ENCODE peak calls at places on chromosomes 12 and 14, in ten cellular contexts. One of them, this sample, is unnamed.

GRCh38 chr14:76962303-76962660 is 66.2 kb downstream of the IRF2BPL start:
- DNase-seq in endothelial cell: no peak
- DNase-seq in BE2C: no peak
- DNase-seq in LHCN-M2: no peak
- DNase-seq in GM20000: no peak
- DNase-seq in posterior cingulate gyrus: no peak
- DNase-seq in stimulated activated CD8-positive, alpha-beta memory T cell treated with anti-CD3 and anti-CD28 coated beads, Interleukin-2, amount 100 ng/mL, for 48 hours: no peak
- DNase-seq in Calu3: no peak
- DNase-seq in EL: no peak
- DNase-seq in NB4: no peak
- DNase-seq in this sample: no peak

GRCh38 chr12:50725011-50725899 is 38.6 kb upstream of the ATF1 start:
- DNase-seq in posterior cingulate gyrus: no peak
- DNase-seq in NB4: no peak
- DNase-seq in stimulated activated CD8-positive, alpha-beta memory T cell treated with anti-CD3 and anti-CD28 coated beads, Interleukin-2, amount 100 ng/mL, for 48 hours: no peak
- DNase-seq in LHCN-M2: peak
- DNase-seq in Calu3: no peak
- DNase-seq in endothelial cell: no peak
- DNase-seq in EL: peak
- DNase-seq in BE2C: no peak
- DNase-seq in GM20000: no peak
- DNase-seq in this sample: no peak

GRCh38 chr12:110345176-110345651 is 58.3 kb downstream of the ANAPC7 start:
- DNase-seq in stimulated activated CD8-positive, alpha-beta memory T cell treated with anti-CD3 and anti-CD28 coated beads, Interleukin-2, amount 100 ng/mL, for 48 hours: no peak
- DNase-seq in endothelial cell: no peak
- DNase-seq in posterior cingulate gyrus: no peak
- DNase-seq in LHCN-M2: no peak
- DNase-seq in BE2C: no peak
- DNase-seq in GM20000: no peak
- DNase-seq in NB4: peak
- DNase-seq in Calu3: peak
- DNase-seq in EL: no peak
- DNase-seq in this sample: no peak

GRCh38 chr14:54570651-54571415 is 3.9 kb downstream of the SAMD4A start:
- DNase-seq in Calu3: no peak
- DNase-seq in posterior cingulate gyrus: no peak
- DNase-seq in EL: peak
- DNase-seq in NB4: no peak
- DNase-seq in BE2C: no peak
- DNase-seq in LHCN-M2: peak
- DNase-seq in endothelial cell: no peak
- DNase-seq in stimulated activated CD8-positive, alpha-beta memory T cell treated with anti-CD3 and anti-CD28 coated beads, Interleukin-2, amount 100 ng/mL, for 48 hours: no peak
- DNase-seq in GM20000: no peak
- DNase-seq in this sample: no peak

GRCh38 chr14:46734287-46734686 is 82.7 kb upstream of the RPL10L start:
- DNase-seq in LHCN-M2: no peak
- DNase-seq in NB4: no peak
- DNase-seq in GM20000: no peak
- DNase-seq in endothelial cell: no peak
- DNase-seq in EL: no peak
- DNase-seq in BE2C: no peak
- DNase-seq in stimulated activated CD8-positive, alpha-beta memory T cell treated with anti-CD3 and anti-CD28 coated beads, Interleukin-2, amount 100 ng/mL, for 48 hours: no peak
- DNase-seq in posterior cingulate gyrus: no peak
- DNase-seq in Calu3: no peak
- DNase-seq in this sample: no peak

GRCh38 chr12:121784460-121784859 is 9.0 kb downstream of the RHOF start:
- DNase-seq in posterior cingulate gyrus: no peak
- DNase-seq in endothelial cell: no peak
- DNase-seq in BE2C: no peak
- DNase-seq in GM20000: no peak
- DNase-seq in LHCN-M2: peak
- DNase-seq in Calu3: no peak
- DNase-seq in EL: peak
- DNase-seq in NB4: no peak
- DNase-seq in stimulated activated CD8-positive, alpha-beta memory T cell treated with anti-CD3 and anti-CD28 coated beads, Interleukin-2, amount 100 ng/mL, for 48 hours: no peak
- DNase-seq in this sample: no peak

GRCh38 chr14:70425349-70425748 is 8.5 kb upstream of the SYNJ2BP start:
- DNase-seq in BE2C: no peak
- DNase-seq in EL: no peak
- DNase-seq in LHCN-M2: no peak
- DNase-seq in NB4: no peak
- DNase-seq in endothelial cell: no peak
- DNase-seq in stimulated activated CD8-positive, alpha-beta memory T cell treated with anti-CD3 and anti-CD28 coated beads, Interleukin-2, amount 100 ng/mL, for 48 hours: no peak
- DNase-seq in GM20000: no peak
- DNase-seq in posterior cingulate gyrus: no peak
- DNase-seq in Calu3: no peak
- DNase-seq in this sample: peak

GRCh38 chr12:48175613-48176416 is 7.6 kb upstream of the CCDC184 start:
- DNase-seq in Calu3: no peak
- DNase-seq in NB4: no peak
- DNase-seq in stimulated activated CD8-positive, alpha-beta memory T cell treated with anti-CD3 and anti-CD28 coated beads, Interleukin-2, amount 100 ng/mL, for 48 hours: no peak
- DNase-seq in endothelial cell: no peak
- DNase-seq in BE2C: no peak
- DNase-seq in EL: no peak
- DNase-seq in posterior cingulate gyrus: no peak
- DNase-seq in GM20000: no peak
- DNase-seq in LHCN-M2: no peak
- DNase-seq in this sample: no peak

GRCh38 chr12:108832730-108833354 is 24.5 kb downstream of the SSH1 start:
- DNase-seq in LHCN-M2: peak
- DNase-seq in GM20000: no peak
- DNase-seq in BE2C: no peak
- DNase-seq in stimulated activated CD8-positive, alpha-beta memory T cell treated with anti-CD3 and anti-CD28 coated beads, Interleukin-2, amount 100 ng/mL, for 48 hours: no peak
- DNase-seq in Calu3: peak
- DNase-seq in endothelial cell: no peak
- DNase-seq in posterior cingulate gyrus: no peak
- DNase-seq in EL: peak
- DNase-seq in NB4: no peak
- DNase-seq in this sample: no peak

GRCh38 chr14:70585221-70585620 is 15.2 kb downstream of the MED6 start:
- DNase-seq in stimulated activated CD8-positive, alpha-beta memory T cell treated with anti-CD3 and anti-CD28 coated beads, Interleukin-2, amount 100 ng/mL, for 48 hours: no peak
- DNase-seq in BE2C: no peak
- DNase-seq in Calu3: no peak
- DNase-seq in EL: no peak
- DNase-seq in NB4: peak
- DNase-seq in posterior cingulate gyrus: no peak
- DNase-seq in LHCN-M2: no peak
- DNase-seq in endothelial cell: no peak
- DNase-seq in GM20000: peak
- DNase-seq in this sample: no peak

GRCh38 chr12:19236656-19237055 is 107.1 kb downstream of the PLEKHA5 start:
- DNase-seq in stimulated activated CD8-positive, alpha-beta memory T cell treated with anti-CD3 and anti-CD28 coated beads, Interleukin-2, amount 100 ng/mL, for 48 hours: no peak
- DNase-seq in EL: peak
- DNase-seq in endothelial cell: no peak
- DNase-seq in Calu3: no peak
- DNase-seq in posterior cingulate gyrus: peak
- DNase-seq in LHCN-M2: peak
- DNase-seq in GM20000: no peak
- DNase-seq in NB4: no peak
- DNase-seq in BE2C: no peak
- DNase-seq in this sample: no peak

GRCh38 chr12:67593041-67593870 is 55.3 kb upstream of the DYRK2 start:
- DNase-seq in Calu3: peak
- DNase-seq in BE2C: no peak
- DNase-seq in LHCN-M2: peak
- DNase-seq in EL: peak
- DNase-seq in endothelial cell: no peak
- DNase-seq in NB4: no peak
- DNase-seq in posterior cingulate gyrus: no peak
- DNase-seq in GM20000: no peak
- DNase-seq in stimulated activated CD8-positive, alpha-beta memory T cell treated with anti-CD3 and anti-CD28 coated beads, Interleukin-2, amount 100 ng/mL, for 48 hours: no peak
- DNase-seq in this sample: no peak

GRCh38 chr12:31310488-31310887 is 15.5 kb downstream of the SINHCAF start:
- DNase-seq in Calu3: no peak
- DNase-seq in endothelial cell: no peak
- DNase-seq in posterior cingulate gyrus: no peak
- DNase-seq in NB4: no peak
- DNase-seq in stimulated activated CD8-positive, alpha-beta memory T cell treated with anti-CD3 and anti-CD28 coated beads, Interleukin-2, amount 100 ng/mL, for 48 hours: no peak
- DNase-seq in BE2C: no peak
- DNase-seq in EL: no peak
- DNase-seq in LHCN-M2: no peak
- DNase-seq in GM20000: no peak
- DNase-seq in this sample: no peak

GRCh38 chr12:119601877-119602536 is 8.4 kb downstream of the TMEM233 start:
- DNase-seq in posterior cingulate gyrus: no peak
- DNase-seq in endothelial cell: no peak
- DNase-seq in NB4: no peak
- DNase-seq in EL: no peak
- DNase-seq in LHCN-M2: no peak
- DNase-seq in stimulated activated CD8-positive, alpha-beta memory T cell treated with anti-CD3 and anti-CD28 coated beads, Interleukin-2, amount 100 ng/mL, for 48 hours: no peak
- DNase-seq in Calu3: no peak
- DNase-seq in GM20000: no peak
- DNase-seq in BE2C: no peak
- DNase-seq in this sample: no peak

GRCh38 chr14:50339178-50339804 is 27.2 kb downstream of the DMAC2L start:
- DNase-seq in posterior cingulate gyrus: no peak
- DNase-seq in GM20000: no peak
- DNase-seq in endothelial cell: no peak
- DNase-seq in NB4: no peak
- DNase-seq in LHCN-M2: no peak
- DNase-seq in BE2C: no peak
- DNase-seq in Calu3: no peak
- DNase-seq in EL: no peak
- DNase-seq in stimulated activated CD8-positive, alpha-beta memory T cell treated with anti-CD3 and anti-CD28 coated beads, Interleukin-2, amount 100 ng/mL, for 48 hours: no peak
- DNase-seq in this sample: no peak

GRCh38 chr12:14564336-14564959 is 3.2 kb downstream of the PLBD1 start:
- DNase-seq in GM20000: no peak
- DNase-seq in endothelial cell: no peak
- DNase-seq in LHCN-M2: no peak
- DNase-seq in NB4: no peak
- DNase-seq in posterior cingulate gyrus: no peak
- DNase-seq in EL: no peak
- DNase-seq in stimulated activated CD8-positive, alpha-beta memory T cell treated with anti-CD3 and anti-CD28 coated beads, Interleukin-2, amount 100 ng/mL, for 48 hours: no peak
- DNase-seq in BE2C: no peak
- DNase-seq in Calu3: no peak
- DNase-seq in this sample: no peak

GRCh38 chr12:88339966-88340365 is 197.9 kb downstream of the TMTC3 start:
- DNase-seq in BE2C: no peak
- DNase-seq in LHCN-M2: peak
- DNase-seq in posterior cingulate gyrus: no peak
- DNase-seq in EL: peak
- DNase-seq in endothelial cell: no peak
- DNase-seq in NB4: no peak
- DNase-seq in stimulated activated CD8-positive, alpha-beta memory T cell treated with anti-CD3 and anti-CD28 coated beads, Interleukin-2, amount 100 ng/mL, for 48 hours: no peak
- DNase-seq in GM20000: no peak
- DNase-seq in Calu3: no peak
- DNase-seq in this sample: no peak

GRCh38 chr12:31029916-31030562 is 43.6 kb upstream of the DDX11 start:
- DNase-seq in stimulated activated CD8-positive, alpha-beta memory T cell treated with anti-CD3 and anti-CD28 coated beads, Interleukin-2, amount 100 ng/mL, for 48 hours: no peak
- DNase-seq in endothelial cell: no peak
- DNase-seq in EL: no peak
- DNase-seq in LHCN-M2: no peak
- DNase-seq in Calu3: no peak
- DNase-seq in NB4: no peak
- DNase-seq in BE2C: no peak
- DNase-seq in GM20000: no peak
- DNase-seq in posterior cingulate gyrus: peak
- DNase-seq in this sample: no peak

GRCh38 chr14:73771848-73772705 is 57.9 kb upstream of the PNMA1 start:
- DNase-seq in EL: no peak
- DNase-seq in Calu3: peak
- DNase-seq in endothelial cell: no peak
- DNase-seq in posterior cingulate gyrus: no peak
- DNase-seq in LHCN-M2: no peak
- DNase-seq in NB4: peak
- DNase-seq in stimulated activated CD8-positive, alpha-beta memory T cell treated with anti-CD3 and anti-CD28 coated beads, Interleukin-2, amount 100 ng/mL, for 48 hours: peak
- DNase-seq in GM20000: peak
- DNase-seq in BE2C: peak
- DNase-seq in this sample: peak

GRCh38 chr12:58030566-58031279 is 89.4 kb downstream of the ATP23 start:
- DNase-seq in EL: peak
- DNase-seq in Calu3: no peak
- DNase-seq in LHCN-M2: peak
- DNase-seq in stimulated activated CD8-positive, alpha-beta memory T cell treated with anti-CD3 and anti-CD28 coated beads, Interleukin-2, amount 100 ng/mL, for 48 hours: no peak
- DNase-seq in endothelial cell: no peak
- DNase-seq in NB4: peak
- DNase-seq in posterior cingulate gyrus: no peak
- DNase-seq in GM20000: no peak
- DNase-seq in BE2C: no peak
- DNase-seq in this sample: no peak

GRCh38 chr14:98580131-98580678 is 691.8 kb downstream of the BCL11B start:
- DNase-seq in GM20000: no peak
- DNase-seq in BE2C: no peak
- DNase-seq in endothelial cell: peak
- DNase-seq in Calu3: no peak
- DNase-seq in posterior cingulate gyrus: no peak
- DNase-seq in stimulated activated CD8-positive, alpha-beta memory T cell treated with anti-CD3 and anti-CD28 coated beads, Interleukin-2, amount 100 ng/mL, for 48 hours: no peak
- DNase-seq in EL: no peak
- DNase-seq in LHCN-M2: no peak
- DNase-seq in NB4: peak
- DNase-seq in this sample: no peak

GRCh38 chr12:86600664-86601231 is 344.6 kb upstream of the MGAT4C start:
- DNase-seq in LHCN-M2: no peak
- DNase-seq in GM20000: no peak
- DNase-seq in posterior cingulate gyrus: peak
- DNase-seq in stimulated activated CD8-positive, alpha-beta memory T cell treated with anti-CD3 and anti-CD28 coated beads, Interleukin-2, amount 100 ng/mL, for 48 hours: no peak
- DNase-seq in EL: no peak
- DNase-seq in Calu3: no peak
- DNase-seq in BE2C: no peak
- DNase-seq in endothelial cell: no peak
- DNase-seq in NB4: no peak
- DNase-seq in this sample: no peak

GRCh38 chr14:64910847-64911495 is 3.3 kb upstream of the CHURC1 start:
- DNase-seq in EL: peak
- DNase-seq in BE2C: peak
- DNase-seq in Calu3: peak
- DNase-seq in posterior cingulate gyrus: no peak
- DNase-seq in endothelial cell: peak
- DNase-seq in NB4: peak
- DNase-seq in GM20000: no peak
- DNase-seq in stimulated activated CD8-positive, alpha-beta memory T cell treated with anti-CD3 and anti-CD28 coated beads, Interleukin-2, amount 100 ng/mL, for 48 hours: no peak
- DNase-seq in LHCN-M2: peak
- DNase-seq in this sample: no peak

GRCh38 chr14:58922211-58922940 is 266.1 kb upstream of the DAAM1 start:
- DNase-seq in posterior cingulate gyrus: no peak
- DNase-seq in LHCN-M2: peak
- DNase-seq in endothelial cell: no peak
- DNase-seq in NB4: no peak
- DNase-seq in GM20000: no peak
- DNase-seq in BE2C: no peak
- DNase-seq in stimulated activated CD8-positive, alpha-beta memory T cell treated with anti-CD3 and anti-CD28 coated beads, Interleukin-2, amount 100 ng/mL, for 48 hours: no peak
- DNase-seq in EL: peak
- DNase-seq in Calu3: no peak
- DNase-seq in this sample: no peak

GRCh38 chr12:124309744-124310143 is 14.9 kb downstream of the RFLNA start:
- DNase-seq in BE2C: no peak
- DNase-seq in LHCN-M2: no peak
- DNase-seq in Calu3: no peak
- DNase-seq in posterior cingulate gyrus: peak
- DNase-seq in stimulated activated CD8-positive, alpha-beta memory T cell treated with anti-CD3 and anti-CD28 coated beads, Interleukin-2, amount 100 ng/mL, for 48 hours: no peak
- DNase-seq in NB4: no peak
- DNase-seq in EL: no peak
- DNase-seq in endothelial cell: no peak
- DNase-seq in GM20000: no peak
- DNase-seq in this sample: no peak

GRCh38 chr14:76811561-76811960 is 1.1 kb downstream of the ANGEL1 start:
- DNase-seq in EL: peak
- DNase-seq in BE2C: no peak
- DNase-seq in Calu3: no peak
- DNase-seq in LHCN-M2: no peak
- DNase-seq in GM20000: no peak
- DNase-seq in NB4: peak
- DNase-seq in stimulated activated CD8-positive, alpha-beta memory T cell treated with anti-CD3 and anti-CD28 coated beads, Interleukin-2, amount 100 ng/mL, for 48 hours: no peak
- DNase-seq in endothelial cell: no peak
- DNase-seq in posterior cingulate gyrus: no peak
- DNase-seq in this sample: no peak

GRCh38 chr12:112111931-112112330 is 3.3 kb upstream of the NAA25 start:
- DNase-seq in posterior cingulate gyrus: no peak
- DNase-seq in BE2C: no peak
- DNase-seq in NB4: no peak
- DNase-seq in endothelial cell: no peak
- DNase-seq in LHCN-M2: no peak
- DNase-seq in EL: no peak
- DNase-seq in stimulated activated CD8-positive, alpha-beta memory T cell treated with anti-CD3 and anti-CD28 coated beads, Interleukin-2, amount 100 ng/mL, for 48 hours: no peak
- DNase-seq in Calu3: peak
- DNase-seq in GM20000: no peak
- DNase-seq in this sample: no peak

GRCh38 chr12:89225401-89225800 is 126.9 kb downstream of the DUSP6 start:
- DNase-seq in BE2C: no peak
- DNase-seq in Calu3: peak
- DNase-seq in NB4: peak
- DNase-seq in GM20000: peak
- DNase-seq in stimulated activated CD8-positive, alpha-beta memory T cell treated with anti-CD3 and anti-CD28 coated beads, Interleukin-2, amount 100 ng/mL, for 48 hours: peak
- DNase-seq in LHCN-M2: peak
- DNase-seq in endothelial cell: no peak
- DNase-seq in EL: peak
- DNase-seq in posterior cingulate gyrus: no peak
- DNase-seq in this sample: no peak

This sample was measured in gastrocnemius medialis.